ENCODE peak calls at places on chromosomes 6 and 20, in five cellular contexts. G is body of pancreas, F is left cardiac atrium, U is NCI-H1436 treated with DMSO at 0.1 percent for 48 hours, Q is stomach. B is an unnamed sample.

GRCh38 chr20:48139262-48140041 is 354.2 kb upstream of the SULF2 start:
- DNase-seq in G (no peak), F (no peak), U (no peak), Q (no peak), B (no peak)

GRCh38 chr6:113690255-113690956 is 166.7 kb upstream of the MARCKS start:
- DNase-seq in G (peak; percentile 56), F (no peak), U (no peak), Q (no peak), B (no peak)

GRCh38 chr6:133456439-133456838 is 215.3 kb downstream of the EYA4 start:
- DNase-seq in G (no peak), F (no peak), U (no peak), Q (no peak), B (no peak)

GRCh38 chr6:122736606-122737005 is 42.9 kb upstream of the FABP7 start:
- DNase-seq in G (no peak), F (no peak), U (no peak), Q (no peak), B (no peak)

GRCh38 chr6:79605061-79605460 is 26.1 kb upstream of the SH3BGRL2 start:
- DNase-seq in G (no peak), F (no peak), U (no peak), Q (no peak), B (no peak)

GRCh38 chr6:44049989-44050871 is 77.0 kb downstream of the MRPL14 start:
- DNase-seq in G (no peak), F (no peak), U (no peak), Q (no peak), B (no peak)

GRCh38 chr6:95133578-95133977 is 443.8 kb upstream of the MANEA start:
- DNase-seq in G (no peak), F (no peak), U (no peak), Q (no peak), B (no peak)

GRCh38 chr6:43331876-43332275 is 23.2 kb upstream of the CRIP3 start:
- DNase-seq in G (no peak), F (no peak), U (no peak), Q (no peak), B (no peak)

GRCh38 chr6:42142118-42142835 is at the start of gene C6orf132:
- DNase-seq in G (peak; percentile 88), F (peak; percentile 42), U (no peak), Q (peak; percentile 91), B (no peak)

GRCh38 chr6:132357120-132357519 is 44.2 kb downstream of the MOXD1 start:
- DNase-seq in G (no peak), F (no peak), U (no peak), Q (no peak), B (no peak)

GRCh38 chr6:4220619-4221018 is 85.2 kb upstream of the ECI2 start:
- DNase-seq in G (no peak), F (no peak), U (no peak), Q (no peak), B (no peak)

GRCh38 chr20:36808317-36809257 is 35.0 kb upstream of the DSN1 start:
- DNase-seq in G (peak; percentile 56), F (peak; percentile 77), U (no peak), Q (peak; percentile 70), B (no peak)

GRCh38 chr6:3403244-3404154 is 53.4 kb downstream of the SLC22A23 start:
- DNase-seq in G (peak; percentile 92), F (no peak), U (no peak), Q (peak; percentile 82), B (no peak)

GRCh38 chr6:161838306-161839035 is 564.6 kb upstream of the AGPAT4 start:
- DNase-seq in G (peak; percentile 17), F (no peak), U (no peak), Q (peak; percentile 42), B (no peak)

GRCh38 chr6:82113231-82113630 is 134.3 kb downstream of the IBTK start:
- DNase-seq in G (no peak), F (no peak), U (no peak), Q (no peak), B (no peak)